ENCODE peak calls at places on chromosomes 5 and 9, in four cellular contexts. W, L, T and D are unnamed samples. For H3K4me1, the result is how much of the 10 kb centered on the place peaks cover.

GRCh38 chr5:34497031-34497808 is 158.9 kb upstream of the RAI14 start:
- DNase-seq in T (peak), W (no peak), L (no peak), D (peak)

GRCh38 chr5:103475629-103476240 is 86.9 kb downstream of the NUDT12 start:
- DNase-seq in T (peak), L (no peak), W (peak), D (no peak)

GRCh38 chr5:24065786-24066185 is 558.4 kb downstream of the PRDM9 start:
- DNase-seq in L (no peak), W (no peak), T (no peak), D (no peak)

GRCh38 chr5:59684388-59685003 is 209.0 kb downstream of the PDE4D start:
- DNase-seq in W (no peak), T (no peak), L (no peak), D (no peak)

GRCh38 chr9:16726023-16726422 is 144.4 kb downstream of the BNC2 start:
- DNase-seq in L (no peak), T (peak), W (peak), D (no peak)

GRCh38 chr5:38601133-38601842 is 44.8 kb upstream of the LIFR start:
- DNase-seq in L (no peak), T (peak), W (no peak), D (no peak)

GRCh38 chr5:139651502-139651862 is 3.3 kb downstream of the CXXC5 start:
- DNase-seq in L (no peak), W (no peak), T (no peak), D (no peak)

GRCh38 chr5:105684799-105685198 is 1985.9 kb downstream of the EFNA5 start:
- DNase-seq in L (no peak), W (no peak), T (no peak), D (no peak)

GRCh38 chr9:76232861-76233499 is 161.2 kb downstream of the RFK start:
- DNase-seq in W (no peak), L (no peak), T (no peak), D (no peak)

GRCh38 chr9:130640681-130641080 is 23.7 kb upstream of the PRDM12 start:
- DNase-seq in L (no peak), W (no peak), T (no peak), D (no peak)

GRCh38 chr5:88268414-88269184 is at the start of gene TMEM161B:
- DNase-seq in W (peak), T (peak), L (peak), D (peak)

GRCh38 chr5:143322931-143323330 is 80.6 kb downstream of the NR3C1 start:
- DNase-seq in T (no peak), W (peak), L (no peak), D (no peak)

GRCh38 chr5:169945831-169946261 is 34.4 kb downstream of the INSYN2B start:
- DNase-seq in L (no peak), W (peak), T (peak), D (peak)

GRCh38 chr9:34993502-34994428 is 4.2 kb downstream of the DNAJB5 start:
- DNase-seq in L (no peak), T (peak), W (peak), D (peak)

GRCh38 chr5:125894383-125894782 is 528.8 kb upstream of the GRAMD2B start:
- DNase-seq in T (peak), W (no peak), L (no peak), D (no peak)

GRCh38 chr5:31149072-31149471 is 44.4 kb upstream of the CDH6 start:
- DNase-seq in T (peak), W (peak), L (no peak), D (no peak)

GRCh38 chr9:137878146-137878941 is 762 bp downstream of the CACNA1B start:
- DNase-seq in L (no peak), T (peak), W (no peak), D (peak)

GRCh38 chr9:27094640-27095039 is 14.4 kb upstream of the TEK start:
- DNase-seq in W (peak), T (peak), L (no peak), D (no peak)

GRCh38 chr5:95591490-95591901 is 28.4 kb upstream of the GPR150 start:
- DNase-seq in L (no peak), T (peak), W (peak), D (peak)

GRCh38 chr9:81782313-81782712 is 93.0 kb upstream of the TLE1 start:
- DNase-seq in W (no peak), T (no peak), L (no peak), D (no peak)

GRCh38 chr9:85344901-85345300 is 396.9 kb downstream of the AGTPBP1 start:
- DNase-seq in W (no peak), T (no peak), L (no peak), D (no peak)

GRCh38 chr9:79581794-79582193 is 10.0 kb downstream of the TLE4 start:
- DNase-seq in T (peak), W (peak), L (no peak), D (peak)

GRCh38 chr9:70398145-70398556 is 16.3 kb downstream of the KLF9 start:
- DNase-seq in L (no peak), W (no peak), T (no peak), D (no peak)

GRCh38 chr5:150587016-150587415 is 53.4 kb upstream of the SYNPO start:
- DNase-seq in T (no peak), L (no peak), W (no peak), D (no peak)
- H3K4me1 ChIP-seq in T (under half), L (under half), W (under half), D (under half)

GRCh38 chr9:97704851-97705250 is 7.7 kb upstream of the XPA start:
- DNase-seq in L (no peak), W (peak), T (no peak), D (no peak)
- H3K27ac ChIP-seq in L (no peak), W (no peak), T (no peak), D (peak)

GRCh38 chr5:27038476-27038875 is at the start of gene CDH9:
- DNase-seq in L (no peak), T (no peak), W (no peak), D (no peak)
- TF ChIP-seq CTCF in L (no peak), T (no peak), W (no peak), D (no peak)

GRCh38 chr9:109497193-109498165 is 628 bp downstream of the PTPN3 start:
- DNase-seq in L (no peak), W (no peak), T (no peak), D (no peak)

GRCh38 chr9:109499631-109500120 is 1.6 kb upstream of the PTPN3 start:
- DNase-seq in W (no peak), L (no peak), T (no peak), D (peak)

GRCh38 chr9:109499061-109499630 is 1.0 kb upstream of the PTPN3 start:
- DNase-seq in W (no peak), T (no peak), L (no peak), D (no peak)

GRCh38 chr9:109498195-109499060 is at the start of gene PTPN3:
- DNase-seq in T (no peak), L (no peak), W (no peak), D (peak)

DNA sequence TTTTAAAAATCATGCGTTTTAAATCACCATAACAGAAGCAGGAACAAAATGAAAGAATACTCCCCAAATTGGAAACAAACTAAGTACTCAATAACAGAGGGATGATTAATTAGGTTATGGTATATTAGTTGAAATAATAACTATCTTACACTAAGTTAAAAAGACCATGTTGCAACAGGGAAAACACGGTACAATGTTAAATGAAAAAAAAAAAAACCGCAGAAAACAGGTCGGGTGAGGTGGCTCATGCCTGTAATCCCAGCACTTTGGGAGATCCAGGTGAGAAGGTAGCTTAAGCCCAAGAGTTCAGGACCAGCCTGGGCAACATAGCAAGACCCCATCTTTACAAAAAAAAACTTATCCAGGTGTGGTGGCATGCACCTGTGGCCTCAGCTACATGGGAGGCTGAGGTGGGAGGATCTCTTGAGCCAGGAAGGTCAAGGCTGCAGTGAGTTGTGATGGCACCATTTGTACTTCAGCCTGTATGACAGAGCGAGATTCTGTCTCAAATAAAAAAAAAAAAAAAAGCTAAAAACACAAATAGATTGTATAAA is 2.4 kb upstream of the PTPN3 start:
- DNase-seq in T (no peak), L (no peak), W (no peak), D (no peak)
- H3K4me1 ChIP-seq in T (under half), L (under half), W (under half), D (under half)

GRCh38 chr5:72140711-72141110 is 33.4 kb downstream of the MAP1B start:
- DNase-seq in W (no peak), L (no peak), T (no peak), D (no peak)
- H3K27ac ChIP-seq in W (peak), L (no peak), T (peak), D (peak)

DNA sequence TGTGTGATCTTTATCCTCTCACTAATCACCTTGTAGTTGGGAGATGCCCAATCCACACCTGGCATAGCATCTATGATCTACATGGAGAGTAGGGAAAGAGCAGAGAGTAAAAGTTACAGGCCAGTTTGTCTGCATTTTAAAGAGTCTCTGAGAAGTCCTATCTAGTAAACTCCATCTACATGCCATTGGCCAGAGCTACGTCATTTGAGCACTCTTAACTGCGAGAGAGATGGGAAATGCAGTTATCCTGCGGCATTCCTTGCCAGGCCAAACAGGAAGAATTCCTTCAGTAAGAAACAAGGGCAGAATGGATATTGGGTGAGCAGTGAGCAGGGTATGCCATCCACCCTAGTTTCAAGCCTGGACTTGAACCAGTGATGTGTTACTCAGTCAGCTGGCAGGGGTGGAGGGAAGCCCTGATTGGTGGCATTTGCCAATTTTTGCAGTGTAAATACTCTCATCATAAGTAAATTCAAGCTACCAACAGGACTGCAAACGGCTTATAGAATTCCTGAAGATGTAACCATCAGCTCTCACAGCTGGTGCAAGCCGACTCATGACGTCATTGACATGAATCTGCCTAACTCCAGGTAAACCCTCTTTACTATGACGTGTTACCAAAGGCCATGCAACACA is 156.8 kb upstream of the MSX2 start:
- DNase-seq in T (no peak), L (no peak), W (no peak), D (no peak)
- TF ChIP-seq CTCF in T (no peak), L (no peak), W (no peak), D (no peak)

DNA sequence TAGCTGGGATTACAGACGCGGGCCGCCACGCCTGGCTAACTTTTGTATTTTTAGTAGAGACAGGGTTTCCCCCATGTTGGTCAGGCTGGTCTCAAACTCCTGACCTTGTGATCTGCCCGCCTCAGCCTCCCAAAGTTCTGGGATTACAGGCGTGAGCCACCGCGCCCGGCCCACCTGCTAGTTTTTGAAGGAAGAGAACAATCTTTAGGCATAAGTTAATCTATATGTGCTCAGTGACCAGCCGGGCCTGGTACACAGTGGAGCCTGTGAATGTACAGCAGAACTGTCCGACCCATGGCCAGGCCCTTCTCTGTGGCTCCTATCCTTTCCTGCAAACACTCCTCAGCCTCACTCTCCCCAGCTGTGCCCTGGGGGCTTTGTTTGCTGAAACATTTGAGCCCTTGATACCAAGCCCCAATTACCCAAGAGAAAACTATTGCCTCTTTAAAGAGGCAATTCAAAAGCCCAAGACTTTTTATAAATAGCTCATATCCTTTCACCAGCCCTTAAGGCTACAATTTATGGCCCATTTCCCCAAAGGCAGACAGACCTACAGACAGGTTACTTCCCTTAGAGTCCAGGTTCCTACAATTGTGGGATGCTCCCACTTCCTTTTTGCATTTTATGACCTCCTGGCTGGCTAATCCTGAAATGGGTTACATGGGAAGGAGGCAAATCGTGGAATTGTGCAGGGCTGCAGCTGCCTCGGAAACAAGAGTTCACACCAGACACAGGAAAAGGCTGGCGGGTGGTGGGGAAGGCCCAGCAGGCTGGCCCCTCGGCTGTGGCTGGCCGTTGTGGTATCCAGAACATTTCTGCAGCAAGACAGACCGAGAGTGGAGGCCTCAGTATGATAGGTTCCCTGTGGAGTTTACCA is 37.5 kb downstream of the SPRY4 start:
- DNase-seq in T (no peak), W (no peak), L (no peak), D (no peak)
- H3K4me1 ChIP-seq in T (under half), W (under half), L (under half), D (under half)

GRCh38 chr9:105886136-105886535 is 191.8 kb downstream of the TMEM38B start:
- DNase-seq in W (no peak), T (no peak), L (no peak), D (no peak)
- H3K27ac ChIP-seq in W (no peak), T (no peak), L (no peak), D (no peak)

DNA sequence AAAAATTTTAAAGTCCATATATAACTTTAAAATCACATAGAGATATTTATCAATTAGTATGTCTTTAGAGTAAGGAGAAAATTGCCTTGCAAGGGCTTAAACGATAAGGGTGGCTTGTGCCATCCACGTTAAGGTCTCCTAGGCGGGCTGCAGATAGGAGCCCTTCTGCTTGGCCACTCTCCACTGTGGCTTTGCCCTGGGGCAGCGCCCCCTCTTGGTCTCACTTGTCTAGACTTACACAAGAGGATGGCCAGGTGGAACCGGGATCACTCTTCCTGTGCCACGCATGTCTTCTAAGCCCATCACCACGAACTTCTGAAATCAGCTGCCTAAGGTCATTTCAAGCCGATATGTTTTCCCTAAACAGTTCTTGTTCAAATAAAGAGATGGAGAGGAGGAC is 2.9 kb downstream of the FPGS start:
- DNase-seq in L (no peak), W (no peak), T (peak), D (no peak)
- TF ChIP-seq CTCF in L (peak), W (peak), T (peak), D (no peak)